ENCODE peak calls at places on chromosomes 3 and 15, in four cellular contexts. C, K, F and B are unnamed samples.

GRCh38 chr3:72753495-72753894 is 94.8 kb downstream of the SHQ1 start:
- DNase-seq in K (no peak), F (no peak), C (no peak), B (no peak)

GRCh38 chr3:122023335-122023734 is 1.3 kb upstream of the ILDR1 start:
- DNase-seq in C (no peak), F (no peak), K (no peak), B (no peak)

GRCh38 chr3:43389388-43390254 is 103.3 kb downstream of the SNRK start:
- DNase-seq in F (no peak), K (no peak), C (no peak), B (no peak)

GRCh38 chr3:106212658-106213222 is 343.9 kb upstream of the CBLB start:
- DNase-seq in F (no peak), K (no peak), C (no peak), B (no peak)

GRCh38 chr15:26773917-26774316 is 1.1 kb upstream of the GABRB3 start:
- DNase-seq in C (no peak), K (peak), F (no peak), B (no peak)

GRCh38 chr15:47650564-47650963 is 66.7 kb upstream of the SEMA6D start:
- DNase-seq in F (no peak), C (no peak), K (no peak), B (no peak)

GRCh38 chr3:113354307-113354706 is 87.0 kb downstream of the CFAP44 start:
- DNase-seq in F (no peak), K (no peak), C (no peak), B (no peak)

GRCh38 chr15:28051920-28052633 is 47.0 kb downstream of the OCA2 start:
- DNase-seq in C (no peak), F (no peak), K (no peak), B (no peak)

GRCh38 chr3:110327870-110328269 is 743.7 kb upstream of the NECTIN3 start:
- DNase-seq in K (no peak), F (no peak), C (no peak), B (no peak)

GRCh38 chr3:127479449-127479848 is 111.1 kb downstream of the TPRA1 start:
- DNase-seq in F (no peak), C (no peak), K (peak), B (no peak)

GRCh38 chr3:139533781-139534443 is 5.6 kb downstream of the RBP1 start:
- DNase-seq in C (no peak), F (no peak), K (no peak), B (peak)

GRCh38 chr3:129597087-129597791 is 9.2 kb downstream of the PLXND1 start:
- DNase-seq in C (no peak), F (no peak), K (no peak), B (no peak)

GRCh38 chr3:14537590-14538450 is 2.3 kb downstream of the GRIP2 start:
- DNase-seq in C (no peak), K (no peak), F (no peak), B (no peak)

GRCh38 chr3:195194559-195195161 is 76.3 kb downstream of the XXYLT1 start:
- DNase-seq in C (no peak), K (no peak), F (no peak), B (no peak)

GRCh38 chr3:153144779-153145178 is 17.2 kb upstream of the RAP2B start:
- DNase-seq in F (no peak), C (no peak), K (no peak), B (no peak)

GRCh38 chr15:52678468-52679231 is 538 bp downstream of the ATOSA start:
- DNase-seq in K (peak), C (peak), F (peak), B (peak)

GRCh38 chr3:141237701-141238521 is 6.3 kb downstream of the PXYLP1 start:
- DNase-seq in K (no peak), F (no peak), C (peak), B (peak)

GRCh38 chr15:85289677-85290365 is 90.6 kb upstream of the AKAP13 start:
- DNase-seq in K (no peak), C (no peak), F (no peak), B (no peak)

GRCh38 chr3:98972155-98972554 is 70.7 kb upstream of the DCBLD2 start:
- DNase-seq in F (no peak), C (no peak), K (no peak), B (no peak)

GRCh38 chr3:73502609-73503560 is 121.9 kb downstream of the PDZRN3 start:
- DNase-seq in K (peak), F (no peak), C (peak), B (no peak)

GRCh38 chr15:81504170-81504905 is 130.3 kb upstream of the TMC3 start:
- DNase-seq in C (no peak), K (no peak), F (no peak), B (no peak)

GRCh38 chr3:13578246-13578645 is 29.3 kb downstream of the FBLN2 start:
- DNase-seq in C (no peak), F (no peak), K (no peak), B (no peak)

GRCh38 chr3:106345353-106346027 is 476.7 kb upstream of the CBLB start:
- DNase-seq in K (no peak), F (no peak), C (no peak), B (no peak)

GRCh38 chr3:172808969-172809546 is 58.5 kb downstream of the ECT2 start:
- DNase-seq in C (no peak), F (no peak), K (no peak), B (no peak)

GRCh38 chr15:83698294-83698693 is 44.4 kb downstream of the ADAMTSL3 start:
- DNase-seq in K (no peak), F (no peak), C (no peak), B (no peak)

GRCh38 chr15:83284563-83285283 is at the start of gene BNC1:
- DNase-seq in K (peak), F (no peak), C (no peak), B (no peak)

GRCh38 chr3:13069495-13069894 is 3.7 kb downstream of the IQSEC1 start:
- DNase-seq in F (no peak), C (no peak), K (no peak), B (no peak)

GRCh38 chr3:70824785-70825184 is 512.3 kb upstream of the MDFIC2 start:
- DNase-seq in F (no peak), K (no peak), C (no peak), B (no peak)

GRCh38 chr15:70669006-70669602 is 94.3 kb downstream of the UACA start:
- DNase-seq in C (no peak), K (no peak), F (no peak), B (no peak)

GRCh38 chr3:49629866-49630265 is 44.3 kb upstream of the APEH start:
- DNase-seq in C (no peak), F (no peak), K (no peak), B (no peak)

GRCh38 chr3:62373215-62373614 is at the start of gene FEZF2:
- DNase-seq in C (no peak), K (peak), F (no peak), B (no peak)

GRCh38 chr15:72382146-72382545 is 6.3 kb upstream of the HEXA start:
- DNase-seq in C (no peak), K (no peak), F (no peak), B (no peak)
- TF ChIP-seq CTCF in C (no peak), K (no peak), F (no peak), B (peak)

GRCh38 chr3:150215616-150216015 is 192.5 kb upstream of the TSC22D2 start:
- DNase-seq in K (no peak), F (no peak), C (peak), B (no peak)

GRCh38 chr3:150217691-150218090 is 190.4 kb upstream of the TSC22D2 start:
- DNase-seq in F (no peak), K (no peak), C (peak), B (no peak)

GRCh38 chr3:150216866-150217600 is 191.1 kb upstream of the TSC22D2 start:
- DNase-seq in K (no peak), C (peak), F (no peak), B (no peak)

GRCh38 chr3:150218236-150218635 is 189.9 kb upstream of the TSC22D2 start:
- DNase-seq in K (no peak), F (no peak), C (no peak), B (no peak)

DNA sequence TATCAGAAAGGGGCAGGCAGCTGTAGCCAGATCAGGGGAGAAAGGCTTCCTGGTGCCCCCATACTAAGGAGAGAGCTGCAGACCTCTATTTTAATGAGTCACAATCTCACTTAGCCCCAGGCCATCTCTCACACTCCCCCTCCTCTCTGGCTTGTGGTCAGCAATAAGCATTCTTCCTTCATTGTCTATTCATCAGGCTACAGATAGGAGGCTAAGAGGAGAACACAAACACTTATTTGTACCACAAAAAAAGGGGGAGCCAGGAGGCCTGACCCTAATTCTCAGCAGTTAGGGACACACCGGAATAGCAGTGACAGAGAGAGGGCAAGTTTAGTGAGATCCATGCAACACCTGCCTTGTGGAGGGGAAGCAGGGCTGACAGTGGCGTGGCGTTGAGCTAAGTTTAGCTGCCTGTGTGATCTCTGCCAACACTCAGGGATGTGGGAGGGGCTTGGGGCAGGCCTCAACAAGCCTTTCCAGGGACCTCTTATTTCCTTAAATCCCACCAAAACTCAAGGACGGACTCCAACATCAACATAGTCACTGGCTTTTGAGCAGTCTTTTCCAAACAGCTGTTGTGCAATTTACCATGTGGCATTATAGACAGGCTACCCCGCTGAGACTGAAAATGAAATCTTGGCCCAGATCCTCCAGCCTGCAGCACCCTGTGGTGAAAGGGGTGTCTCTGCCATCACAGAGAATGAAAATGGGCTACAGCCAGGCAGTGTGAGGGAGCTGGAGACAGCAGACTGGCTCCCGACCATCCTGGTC is 191.9 kb upstream of the TSC22D2 start:
- DNase-seq in F (no peak), K (no peak), C (peak), B (no peak)
- TF ChIP-seq CTCF in F (no peak), K (no peak), C (no peak), B (peak)

DNA sequence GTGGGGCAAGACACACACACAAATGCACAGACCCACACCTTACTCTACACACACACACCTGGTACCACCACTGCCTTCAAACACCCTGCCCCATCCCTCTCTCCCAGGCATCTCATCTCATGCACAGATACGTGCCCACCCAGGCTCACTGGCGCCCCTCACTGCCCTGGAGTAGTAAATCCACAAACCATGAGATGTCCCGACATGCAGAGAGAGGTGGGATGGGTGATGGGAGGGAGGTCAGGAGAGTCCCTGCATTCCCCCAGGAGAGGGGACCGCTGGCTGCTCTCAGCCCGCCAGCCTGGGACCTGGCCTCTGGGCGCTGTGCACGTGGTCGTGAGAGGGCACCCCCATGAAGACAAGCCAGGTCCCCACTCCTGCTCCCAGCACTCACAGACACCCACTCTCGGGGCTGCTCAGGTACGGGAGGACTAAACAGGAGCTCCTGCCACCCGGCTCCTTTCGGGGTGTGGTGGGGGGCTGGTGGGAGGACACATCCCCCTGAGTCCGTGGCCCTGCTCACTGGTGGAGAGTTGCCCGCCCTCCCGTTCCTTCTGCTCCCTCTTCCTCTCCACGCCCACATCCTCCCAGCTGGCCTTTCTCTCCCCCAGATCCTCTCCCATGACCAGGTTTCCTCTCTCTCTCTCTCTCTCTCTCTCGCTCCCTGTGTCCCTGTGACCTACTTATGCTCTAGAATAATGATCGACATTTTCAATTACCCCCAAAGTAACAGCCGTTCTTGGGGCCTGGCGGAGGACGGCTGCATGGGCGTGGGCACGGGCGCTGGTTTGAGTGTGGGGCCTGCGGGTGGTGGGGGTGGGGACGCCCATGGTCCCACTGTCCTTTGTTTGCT is 18.8 kb upstream of the CSPG4 start:
- DNase-seq in F (no peak), K (peak), C (no peak), B (no peak)
- TF ChIP-seq CTCF in F (no peak), K (no peak), C (no peak), B (no peak)

GRCh38 chr3:170043506-170043905 is 5.7 kb downstream of the GPR160 start:
- DNase-seq in F (no peak), K (no peak), C (no peak), B (no peak)

GRCh38 chr3:170037463-170038433 is at the start of gene GPR160:
- DNase-seq in K (peak), F (peak), C (peak), B (peak)

GRCh38 chr3:170033489-170033888 is 4.3 kb upstream of the GPR160 start:
- DNase-seq in F (no peak), C (no peak), K (no peak), B (no peak)

GRCh38 chr3:170040283-170040907 is 2.6 kb downstream of the GPR160 start:
- DNase-seq in C (no peak), K (no peak), F (no peak), B (no peak)

GRCh38 chr3:170038434-170039110 is 777 bp downstream of the GPR160 start:
- DNase-seq in K (peak), F (no peak), C (no peak), B (no peak)
- TF ChIP-seq CTCF in K (peak), F (no peak), C (no peak), B (no peak)

DNA sequence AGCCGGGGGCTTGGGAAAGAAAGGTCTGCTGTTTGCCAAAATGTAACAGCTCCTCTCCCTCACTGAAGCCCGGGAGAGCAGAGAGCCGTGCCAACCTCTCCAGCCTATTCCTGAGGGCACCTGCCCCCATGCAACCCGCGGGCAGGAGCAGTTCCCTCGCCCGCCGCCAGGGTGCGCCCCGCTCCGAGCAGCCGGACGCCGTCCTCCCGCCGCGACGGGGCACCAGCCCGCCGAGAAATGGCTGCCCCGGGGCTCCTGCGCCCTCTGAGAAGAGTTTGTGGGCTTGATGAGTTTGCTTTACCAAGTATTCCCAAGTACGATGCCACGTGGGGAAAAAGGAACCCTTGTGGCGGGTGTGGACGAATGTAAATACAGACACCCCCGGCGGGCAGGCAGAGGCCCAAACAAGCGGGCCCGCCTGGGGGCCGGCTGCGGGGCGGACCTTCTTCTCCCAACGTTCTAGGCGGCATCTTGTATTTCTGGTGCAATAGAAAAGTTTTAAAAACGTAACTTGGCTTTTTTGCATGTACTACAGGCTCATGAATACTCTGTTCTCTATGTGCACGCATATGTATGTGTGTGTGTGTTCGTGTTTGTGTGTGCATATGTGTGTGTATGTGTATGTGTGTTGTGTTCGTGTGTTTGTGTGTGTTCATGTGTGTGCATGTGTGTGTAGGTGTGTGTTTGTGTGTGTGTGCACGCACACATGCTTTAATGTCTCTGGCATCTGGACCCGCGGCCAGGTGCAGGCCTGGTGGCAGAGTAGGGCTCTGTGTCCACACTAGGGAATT is 162.9 kb downstream of the CHSY1 start:
- DNase-seq in F (peak), K (peak), C (peak), B (no peak)
- TF ChIP-seq CTCF in F (peak), K (peak), C (peak), B (peak)

GRCh38 chr3:181564222-181564621 is 147.5 kb upstream of the SOX2 start:
- DNase-seq in C (no peak), K (no peak), F (no peak), B (no peak)
- TF ChIP-seq CTCF in C (no peak), K (no peak), F (no peak), B (no peak)

DNA sequence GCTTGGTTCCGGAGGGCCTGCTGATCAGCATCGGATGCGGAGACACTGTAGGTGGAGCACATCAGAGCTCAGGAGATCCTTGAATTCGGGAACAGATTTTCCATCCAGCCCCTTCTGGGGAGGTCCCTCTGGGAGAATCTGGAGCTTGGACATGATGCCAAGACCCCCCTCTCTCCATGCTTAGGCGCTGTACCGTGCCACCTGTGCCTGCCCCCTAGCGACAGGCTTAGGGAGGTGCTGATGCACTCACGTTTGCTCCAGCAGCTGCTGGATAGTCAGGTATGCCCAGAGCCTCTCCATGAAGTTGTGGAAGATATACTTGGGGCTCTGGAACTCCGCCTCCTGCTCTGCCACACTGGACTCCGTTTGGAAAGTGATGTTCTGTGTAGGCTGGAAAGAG is 9.7 kb downstream of the ITIH4 start:
- DNase-seq in K (peak), F (no peak), C (no peak), B (no peak)
- TF ChIP-seq CTCF in K (peak), F (peak), C (no peak), B (peak)

GRCh38 chr15:44325568-44325967 is 37.0 kb downstream of the GOLM2 start:
- DNase-seq in F (no peak), K (no peak), C (no peak), B (no peak)
- TF ChIP-seq CTCF in F (no peak), K (no peak), C (no peak), B (no peak)